ENCODE peak calls at places on chromosomes 1 and 21, in seven cellular contexts. F is M059J; S is HEK293T; C is OCI-LY7; E is lung microvascular endothelial cell; G is stimulated activated CD4-positive, alpha-beta T cell treated with anti-CD3 and anti-CD28 coated beads, Interleukin-1b, Interleukin-23, amount 100 ng/mL, for 4 hours; M is NCI-H345. K is an unnamed sample.

GRCh38 chr1:76891931-76892330 is 24.7 kb downstream of the ST6GALNAC5 start:
- DNase-seq in F (peak), S (no peak), C (no peak), E (no peak), G (no peak), M (no peak), K (no peak)

GRCh38 chr1:2322593-2323295 is 68.6 kb downstream of the MORN1 start:
- DNase-seq in F (no peak), S (no peak), C (no peak), E (peak), G (no peak), M (no peak), K (no peak)

GRCh38 chr1:8486047-8486446 is 168.1 kb downstream of the SLC45A1 start:
- DNase-seq in F (no peak), S (no peak), C (no peak), E (no peak), G (no peak), M (no peak), K (no peak)

GRCh38 chr1:41487729-41488598 is 3.5 kb upstream of the EDN2 start:
- DNase-seq in F (no peak), S (no peak), C (no peak), E (no peak), G (no peak), M (no peak), K (no peak)

GRCh38 chr1:37255111-37255795 is 219.1 kb upstream of the ZC3H12A start:
- DNase-seq in F (peak), S (peak), C (peak), E (peak), G (no peak), M (no peak), K (peak)

GRCh38 chr1:247337961-247338360 is 6.3 kb upstream of the ZNF496 start:
- DNase-seq in F (no peak), S (no peak), C (no peak), E (no peak), G (no peak), M (no peak), K (no peak)

GRCh38 chr1:177448652-177449351 is 278.0 kb downstream of the BRINP2 start:
- DNase-seq in F (no peak), S (no peak), C (no peak), E (no peak), G (no peak), M (no peak), K (no peak)

GRCh38 chr1:238960071-238960470 is 426.3 kb upstream of the CHRM3 start:
- DNase-seq in F (peak), S (no peak), C (no peak), E (no peak), G (no peak), M (no peak), K (peak)

GRCh38 chr21:38284221-38284620 is 27.4 kb downstream of the KCNJ15 start:
- DNase-seq in F (no peak), S (no peak), C (no peak), E (no peak), G (no peak), M (no peak), K (no peak)

GRCh38 chr1:11847667-11848445 is at the start of gene NPPA:
- DNase-seq in F (no peak), S (no peak), C (peak), E (no peak), G (no peak), M (peak), K (no peak)